ENCODE peak calls at places on chromosomes 4 and X, in eight cellular contexts. Z is EL, T is activated T-cell treated with anti-CD3 and anti-CD28 coated beads for 24 hours, G is mucosa of descending colon, C is A549, L is SW480, S is NB4, Q is ovary. M is an unnamed sample.

GRCh38 chr4:184400375-184400870 is 73.9 kb downstream of the IRF2 start:
- DNase-seq in Q (no peak), S (no peak), T (no peak), G (no peak), L (no peak), C (peak), Z (peak), M (peak)

GRCh38 chr4:174996079-174996478 is 77.9 kb downstream of the ADAM29 start:
- DNase-seq in S (no peak), Q (no peak), C (no peak), Z (no peak), T (no peak), G (no peak), L (no peak), M (no peak)

GRCh38 chrX:153685179-153685536 is 2.6 kb upstream of the SLC6A8 start:
- DNase-seq in Q (peak), G (no peak), L (no peak), C (no peak), T (no peak), Z (no peak), S (no peak), M (no peak)

GRCh38 chr4:82779032-82779431 is 19.6 kb downstream of the SCD5 start:
- DNase-seq in L (no peak), G (no peak), S (no peak), C (peak), T (no peak), Z (no peak), Q (no peak), M (peak)

GRCh38 chr4:121070696-121071639 is 1.4 kb downstream of the NDNF start:
- DNase-seq in Z (peak), L (peak), G (peak), S (no peak), Q (peak), T (no peak), C (peak), M (peak)

GRCh38 chr4:7546809-7547367 is 112.2 kb upstream of the PSAPL1 start:
- DNase-seq in T (no peak), G (no peak), Z (peak), S (no peak), L (no peak), C (no peak), Q (no peak), M (no peak)

GRCh38 chrX:28016823-28017222 is 35.6 kb upstream of the DCAF8L1 start:
- DNase-seq in G (no peak), C (no peak), S (peak), Q (no peak), Z (no peak), L (no peak), T (no peak), M (no peak)

GRCh38 chr4:141599853-141600252 is 36.5 kb upstream of the IL15 start:
- DNase-seq in Z (peak), T (no peak), C (no peak), L (no peak), S (no peak), Q (no peak), G (no peak), M (no peak)

GRCh38 chr4:159278399-159278798 is 175.5 kb downstream of the RAPGEF2 start:
- DNase-seq in T (no peak), S (no peak), L (no peak), G (no peak), Z (no peak), Q (no peak), C (no peak), M (no peak)